ENCODE peak calls at places on chromosome 3, in seven cellular contexts. J is fibroblast of villous mesenchyme, Z is endodermal cell, I is GM23338, X is mucosa of descending colon, T is PC-3, N is fibroblast of lung. F is an unnamed sample.

GRCh38 chr3:101141135-101141534 is 147.9 kb upstream of the ABI3BP start:
- DNase-seq in J (no peak), Z (no peak), I (no peak), X (no peak), T (no peak), N (no peak), F (no peak)

GRCh38 chr3:196179380-196180308 is 31.6 kb downstream of the ZDHHC19 start:
- DNase-seq in J (no peak), Z (peak; percentile 73), I (peak; percentile 73), X (peak; percentile 72), T (peak; percentile 73), N (peak; percentile 95), F (peak; percentile 49)

GRCh38 chr3:141940204-141940776 is 63.8 kb downstream of the ATP1B3 start:
- DNase-seq in J (peak; percentile 37), Z (no peak), I (peak; percentile 37), X (peak; percentile 72), T (peak; percentile 93), N (peak; percentile 80), F (no peak)

GRCh38 chr3:64388886-64389285 is 163.6 kb upstream of the PRICKLE2 start:
- DNase-seq in J (no peak), Z (no peak), I (no peak), X (no peak), T (no peak), N (peak; percentile 64), F (no peak)

GRCh38 chr3:48848816-48849515 is 1.3 kb upstream of the PRKAR2A start:
- DNase-seq in J (no peak), Z (no peak), I (no peak), X (no peak), T (no peak), N (no peak), F (no peak)

GRCh38 chr3:77539677-77540076 is 499.8 kb downstream of the ROBO2 start:
- DNase-seq in J (no peak), Z (no peak), I (no peak), X (no peak), T (no peak), N (no peak), F (no peak)

GRCh38 chr3:9695322-9695721 is 8.3 kb upstream of the CPNE9 start:
- DNase-seq in J (no peak), Z (no peak), I (no peak), X (no peak), T (no peak), N (no peak), F (no peak)

GRCh38 chr3:27666708-27667107 is 55.4 kb downstream of the EOMES start:
- DNase-seq in J (peak; percentile 64), Z (peak; percentile 92), I (peak; percentile 93), X (peak; percentile 44), T (no peak), N (peak; percentile 78), F (no peak)

GRCh38 chr3:194387926-194388418 is 11.1 kb downstream of the GP5 start:
- DNase-seq in J (no peak), Z (no peak), I (no peak), X (no peak), T (no peak), N (no peak), F (peak; percentile 1)

GRCh38 chr3:110344897-110345767 is 726.5 kb upstream of the NECTIN3 start:
- DNase-seq in J (peak; percentile 57), Z (no peak), I (no peak), X (no peak), T (no peak), N (peak; percentile 53), F (no peak)

GRCh38 chr3:72661115-72661457 is 187.2 kb downstream of the SHQ1 start:
- DNase-seq in J (peak; percentile 22), Z (no peak), I (no peak), X (peak; percentile 44), T (peak; percentile 98), N (peak; percentile 84), F (no peak)

DNA sequence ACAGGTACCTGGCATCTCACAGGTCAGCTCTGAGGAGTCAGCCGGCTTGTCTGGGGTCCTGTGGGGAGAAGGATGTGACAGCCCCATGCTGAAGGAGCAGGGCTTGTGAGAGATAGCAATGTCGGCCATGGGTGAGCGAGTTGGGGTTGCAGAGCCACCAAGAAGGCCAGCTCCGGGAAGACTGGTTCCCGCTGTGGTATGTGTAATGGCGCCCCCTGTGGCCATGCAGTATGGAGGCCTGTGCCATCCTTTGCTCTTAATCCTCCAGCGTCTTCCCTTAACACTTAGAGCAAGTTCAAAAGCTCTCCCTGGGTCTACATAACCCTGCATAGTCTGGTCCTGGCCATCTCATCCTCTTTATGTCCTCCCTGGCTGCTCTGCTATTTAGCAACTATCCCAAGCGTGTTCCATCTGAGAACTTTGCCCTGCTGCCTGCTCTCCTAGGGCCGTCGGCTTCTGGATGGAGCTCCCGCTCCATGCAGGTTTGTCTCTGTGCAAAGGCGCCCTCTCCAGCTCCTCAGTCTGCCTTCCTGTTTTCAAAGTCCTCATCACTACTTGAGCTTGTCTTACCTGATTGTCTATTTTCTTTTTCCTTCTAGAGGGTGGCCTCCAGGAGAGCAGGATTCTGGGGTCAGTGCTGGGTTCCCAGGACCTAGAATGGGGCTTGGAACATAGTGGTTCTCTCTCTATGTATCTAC is 40.8 kb upstream of the IQCF6 start:
- DNase-seq in J (no peak), Z (peak; percentile 92), I (peak; percentile 90), X (no peak), T (peak; percentile 11), N (no peak), F (no peak)
- TF ChIP-seq CTCF in J (peak; percentile 19), Z (peak; percentile 94), I (peak; percentile 81), X (no peak), T (peak; percentile 50), N (no peak), F (no peak)

GRCh38 chr3:15305366-15305844 is 27.0 kb downstream of the SH3BP5 start:
- DNase-seq in J (peak; percentile 39), Z (peak; percentile 78), I (peak; percentile 55), X (no peak), T (peak; percentile 61), N (peak; percentile 82), F (no peak)
- TF ChIP-seq CTCF in J (peak; percentile 33), Z (peak; percentile 85), I (peak; percentile 53), X (no peak), T (peak; percentile 57), N (peak; percentile 27), F (no peak)

GRCh38 chr3:188202358-188203138 is 48.6 kb downstream of the LPP start:
- DNase-seq in J (no peak), Z (peak; percentile 87), I (peak; percentile 65), X (no peak), T (no peak), N (no peak), F (no peak)
- TF ChIP-seq CTCF in J (no peak), Z (peak; percentile 72), I (peak; percentile 42), X (no peak), T (peak; percentile 10), N (no peak), F (no peak)

GRCh38 chr3:22859618-22860017 is 343.5 kb upstream of the UBE2E2 start:
- DNase-seq in J (no peak), Z (no peak), I (no peak), X (no peak), T (peak; percentile 42), N (no peak), F (no peak)

GRCh38 chr3:22861426-22861825 is 341.7 kb upstream of the UBE2E2 start:
- DNase-seq in J (no peak), Z (no peak), I (no peak), X (no peak), T (peak; percentile 6), N (no peak), F (no peak)

GRCh38 chr3:22858486-22858885 is 344.6 kb upstream of the UBE2E2 start:
- DNase-seq in J (no peak), Z (no peak), I (no peak), X (no peak), T (no peak), N (no peak), F (no peak)

GRCh38 chr3:22862111-22862510 is 341.0 kb upstream of the UBE2E2 start:
- DNase-seq in J (no peak), Z (peak; percentile 62), I (peak; percentile 65), X (no peak), T (no peak), N (no peak), F (no peak)
- TF ChIP-seq CTCF in J (no peak), Z (peak; percentile 82), I (peak; percentile 47), X (no peak), T (peak; percentile 31), N (no peak), F (no peak)

GRCh38 chr3:143495527-143495926 is 352.7 kb downstream of the SLC9A9 start:
- DNase-seq in J (no peak), Z (no peak), I (no peak), X (no peak), T (no peak), N (no peak), F (no peak)
- TF ChIP-seq CTCF in J (no peak), Z (no peak), I (no peak), X (no peak), T (no peak), N (no peak), F (no peak)

DNA sequence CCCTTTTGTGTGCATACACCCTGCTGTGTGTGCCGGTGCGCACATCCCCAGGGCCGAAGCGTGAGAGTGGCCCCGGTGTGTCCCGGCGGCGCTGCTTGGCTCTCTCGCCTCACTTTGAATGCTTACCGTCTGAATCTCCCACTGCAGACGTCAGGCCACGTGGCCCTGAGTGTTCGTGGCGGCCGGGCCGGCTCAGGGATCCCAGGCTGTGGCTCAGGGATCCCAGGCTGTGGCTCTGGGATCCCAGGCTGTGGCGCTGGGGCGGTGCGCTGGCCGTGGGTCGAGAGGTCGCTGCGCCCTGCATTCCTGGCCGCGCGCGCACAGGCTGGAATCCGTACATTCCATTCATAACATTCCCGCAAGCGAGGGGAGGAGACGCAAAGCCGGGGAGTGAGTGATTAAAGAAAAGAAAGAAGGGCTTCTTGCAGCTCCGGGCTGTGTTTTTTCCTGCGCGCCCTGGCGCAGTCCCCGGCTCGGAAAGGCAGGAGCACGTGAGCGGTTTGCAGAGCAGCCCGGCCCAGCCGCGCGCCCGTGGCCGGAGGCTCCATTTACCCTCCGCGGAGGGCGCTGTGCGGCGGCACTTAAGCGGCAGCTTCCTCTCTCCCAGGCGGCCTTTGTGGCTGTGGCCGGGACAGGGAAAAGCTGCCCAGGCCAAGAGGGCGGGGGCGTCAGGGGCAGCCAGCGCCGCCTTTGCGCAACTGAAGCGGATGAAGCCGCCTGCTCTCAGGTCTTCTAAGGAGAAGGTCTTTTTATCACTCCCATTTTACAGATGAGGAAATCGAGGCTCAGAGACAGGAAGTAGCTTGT is 87.0 kb upstream of the ALDH1L1 start:
- DNase-seq in J (peak; percentile 96), Z (peak; percentile 93), I (peak; percentile 96), X (peak; percentile 51), T (peak; percentile 56), N (peak; percentile 91), F (no peak)
- TF ChIP-seq CTCF in J (no peak), Z (peak; percentile 35), I (no peak), X (no peak), T (peak; percentile 19), N (no peak), F (no peak)

DNA sequence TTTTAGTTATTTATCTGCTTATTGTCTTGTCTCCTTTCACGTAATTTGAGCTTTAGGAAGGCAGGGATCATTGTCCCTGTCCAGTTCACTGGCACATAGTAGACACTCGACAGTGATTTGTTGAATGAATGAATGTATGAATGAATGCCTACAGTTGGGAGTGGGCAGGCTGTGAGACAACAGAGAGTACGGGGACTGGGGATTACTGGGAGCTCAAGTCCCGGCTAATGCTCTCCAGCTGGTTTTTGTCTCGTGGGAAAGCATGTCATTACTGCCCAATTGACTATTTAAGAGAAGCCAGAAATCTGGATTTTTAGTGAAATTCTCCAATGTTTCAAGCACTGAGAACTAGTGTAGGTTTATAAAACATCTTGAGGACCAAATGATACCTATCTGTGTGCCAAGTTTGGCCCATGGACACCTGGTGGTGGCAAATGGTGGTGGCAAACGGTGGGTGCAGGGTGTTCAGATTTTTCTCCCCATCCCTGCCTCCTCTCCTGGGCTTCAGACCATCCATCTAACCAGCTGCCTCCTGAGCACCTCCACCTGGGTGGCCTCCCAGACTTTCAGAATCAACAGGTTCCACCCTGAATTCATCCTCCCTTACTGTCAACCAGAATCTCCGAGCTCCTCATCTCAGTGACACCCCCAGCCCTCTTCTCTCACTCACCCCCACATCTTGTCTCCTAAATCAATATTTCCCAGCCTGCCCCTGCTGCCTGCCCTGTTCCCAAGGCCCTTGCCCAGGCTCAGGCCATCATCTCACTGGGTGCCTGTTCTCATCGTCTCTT is 36.2 kb upstream of the TRH start:
- DNase-seq in J (no peak), Z (no peak), I (peak; percentile 11), X (no peak), T (no peak), N (no peak), F (no peak)
- TF ChIP-seq CTCF in J (no peak), Z (peak; percentile 40), I (peak; percentile 31), X (no peak), T (peak; percentile 33), N (no peak), F (no peak)